ENCODE peak calls at places on chromosomes 1 and 21, in ten cellular contexts. P is ovary, U is endothelial cell, V is cardiac fibroblast, A is OCI-LY7, X is brain microvascular endothelial cell, C is neural progenitor cell, I is RWPE1, H is fibroblast of mammary gland, L is mammary epithelial cell. S is an unnamed sample.
A peak's percentile ranks its signal among the peaks of the same experiment; 100 is the strongest.

GRCh38 chr1:41735587-41736290 is 183.0 kb downstream of the HIVEP3 start:
- DNase-seq in P (no peak), U (no peak), V (peak; percentile 59), A (no peak), X (no peak), C (peak; percentile 64), I (no peak), H (no peak), L (no peak), S (no peak)

GRCh38 chr1:99766378-99766800 is at the start of gene FRRS1:
- DNase-seq in P (peak; percentile 52), U (peak; percentile 34), V (peak; percentile 80), A (peak; percentile 91), X (peak; percentile 53), C (peak; percentile 71), I (peak; percentile 71), H (peak; percentile 71), L (peak; percentile 85), S (peak; percentile 66)

GRCh38 chr1:43271186-43272118 is 1.7 kb downstream of the TMEM125 start:
- DNase-seq in P (peak; percentile 5), U (no peak), V (no peak), A (no peak), X (no peak), C (no peak), I (peak; percentile 23), H (peak; percentile 8), L (no peak), S (peak; percentile 20)

GRCh38 chr1:20058531-20058930 is 11.5 kb upstream of the PLA2G5 start:
- DNase-seq in P (no peak), U (no peak), V (peak; percentile 78), A (peak; percentile 27), X (peak; percentile 43), C (no peak), I (peak; percentile 59), H (peak; percentile 89), L (peak; percentile 88), S (peak; percentile 38)

GRCh38 chr1:48955774-48956173 is 179.1 kb upstream of the BEND5 start:
- DNase-seq in P (no peak), U (no peak), V (no peak), A (no peak), X (no peak), C (no peak), I (no peak), H (no peak), L (no peak), S (no peak)

GRCh38 chr21:38973552-38973951 is 167.8 kb downstream of the ETS2 start:
- DNase-seq in P (no peak), U (no peak), V (no peak), A (no peak), X (no peak), C (no peak), I (no peak), H (no peak), L (no peak), S (no peak)

GRCh38 chr21:15967661-15968060 is 237.9 kb downstream of the USP25 start:
- DNase-seq in P (no peak), U (no peak), V (peak; percentile 7), A (no peak), X (peak; percentile 11), C (no peak), I (peak; percentile 53), H (peak; percentile 20), L (peak; percentile 17), S (no peak)

GRCh38 chr1:229410370-229410691 is 23.6 kb downstream of the ACTA1 start:
- DNase-seq in P (no peak), U (no peak), V (no peak), A (no peak), X (no peak), C (no peak), I (no peak), H (no peak), L (no peak), S (no peak)

DNA sequence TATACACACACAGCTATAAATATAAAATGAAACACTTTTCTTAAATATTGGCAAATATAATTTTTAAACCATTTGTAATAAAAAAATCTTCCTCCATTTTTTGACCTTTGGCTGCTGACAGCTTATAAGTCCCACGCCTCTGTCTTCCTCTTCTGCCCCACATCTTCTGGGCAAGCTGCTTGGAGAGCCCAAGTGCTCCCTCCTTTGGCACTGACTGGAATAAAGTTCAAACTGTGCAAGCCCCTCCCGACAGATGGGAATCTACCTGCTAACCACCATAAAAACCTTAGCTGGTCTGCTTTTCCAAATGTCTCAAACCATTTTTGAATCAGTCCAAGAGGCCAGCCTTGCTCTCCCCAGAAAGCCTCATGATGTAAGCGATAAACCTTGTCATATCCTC is 99.7 kb downstream of the SNX7 start:
- DNase-seq in P (no peak), U (peak; percentile 14), V (peak; percentile 1), A (peak; percentile 2), X (no peak), C (peak; percentile 46), I (no peak), H (peak; percentile 1), L (peak; percentile 7), S (no peak)
- TF ChIP-seq CTCF in P (no peak), U (no peak), V (no peak), A (peak; percentile 26), X (peak; percentile 34), C (peak; percentile 54), I (no peak), H (no peak), L (peak; percentile 2), S (no peak)

GRCh38 chr1:234369784-234370183 is 3.5 kb upstream of the COA6 start:
- DNase-seq in P (no peak), U (no peak), V (peak; percentile 26), A (no peak), X (no peak), C (no peak), I (peak; percentile 20), H (peak; percentile 48), L (peak; percentile 71), S (no peak)

GRCh38 chr1:234369033-234369430 is 4.2 kb upstream of the COA6 start:
- DNase-seq in P (no peak), U (no peak), V (no peak), A (no peak), X (no peak), C (no peak), I (no peak), H (no peak), L (no peak), S (no peak)

GRCh38 chr1:234372011-234372757 is 1.1 kb upstream of the COA6 start:
- DNase-seq in P (no peak), U (no peak), V (no peak), A (peak; percentile 19), X (no peak), C (no peak), I (no peak), H (no peak), L (no peak), S (no peak)

GRCh38 chr1:234371414-234371813 is 1.8 kb upstream of the COA6 start:
- DNase-seq in P (no peak), U (no peak), V (no peak), A (no peak), X (no peak), C (no peak), I (no peak), H (no peak), L (no peak), S (no peak)

GRCh38 chr1:234368320-234369032 is 4.8 kb upstream of the COA6 start:
- DNase-seq in P (no peak), U (no peak), V (no peak), A (no peak), X (no peak), C (no peak), I (no peak), H (no peak), L (no peak), S (no peak)
- TF ChIP-seq CTCF in P (no peak), U (no peak), V (no peak), A (no peak), X (no peak), C (no peak), I (no peak), H (no peak), L (no peak), S (no peak)

GRCh38 chr1:226181996-226182714 is 4.4 kb downstream of the ACBD3 start:
- DNase-seq in P (peak; percentile 69), U (peak; percentile 13), V (peak; percentile 74), A (peak; percentile 62), X (peak; percentile 33), C (peak; percentile 33), I (peak; percentile 76), H (peak; percentile 87), L (peak; percentile 50), S (peak; percentile 34)
- TF ChIP-seq CTCF in P (no peak), U (no peak), V (peak; percentile 44), A (peak; percentile 79), X (peak; percentile 62), C (peak; percentile 44), I (peak; percentile 25), H (peak; percentile 48), L (peak; percentile 26), S (no peak)

DNA sequence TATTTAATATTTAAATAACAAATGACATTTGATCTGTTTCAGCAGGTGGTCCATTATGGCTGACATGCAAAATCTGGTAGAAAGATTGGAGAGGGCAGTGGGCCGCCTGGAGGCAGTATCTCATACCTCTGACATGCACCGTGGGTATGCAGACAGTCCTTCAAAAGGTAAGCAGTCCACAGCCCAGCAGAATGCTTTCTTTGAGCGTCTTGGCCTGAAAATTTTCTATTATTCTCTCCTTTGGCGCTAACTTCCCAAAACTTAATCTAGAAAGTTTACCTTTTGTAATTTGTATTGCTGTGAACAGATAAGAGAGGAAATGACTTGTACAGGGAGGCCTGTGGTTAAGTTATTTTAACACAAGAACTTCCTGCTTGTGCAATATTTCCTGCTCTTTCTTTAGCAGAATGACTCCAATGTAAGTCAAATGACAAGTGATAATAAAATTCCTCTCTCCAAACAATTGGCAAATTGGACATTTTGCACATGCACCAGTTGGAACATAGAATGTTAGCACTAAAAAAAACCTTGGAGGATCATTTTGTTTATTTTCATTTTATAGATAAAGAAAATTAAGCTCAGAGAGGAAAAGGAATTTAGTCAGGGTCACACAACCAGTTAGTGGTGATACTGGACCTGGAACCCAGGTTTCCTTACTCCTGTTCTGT is 18.9 kb downstream of the CAP1 start:
- DNase-seq in P (no peak), U (peak; percentile 26), V (peak; percentile 86), A (peak; percentile 78), X (no peak), C (no peak), I (peak; percentile 33), H (peak; percentile 43), L (peak; percentile 55), S (no peak)
- TF ChIP-seq CTCF in P (no peak), U (no peak), V (peak; percentile 8), A (peak; percentile 75), X (peak; percentile 18), C (no peak), I (no peak), H (no peak), L (no peak), S (no peak)

S was measured in GM20000.